ENCODE peak calls at places on chromosome 2, in ten cellular contexts. M is fibroblast of lung, O is GM23248, I is PC-3, L is K562, X is keratinocyte, D is neuronal stem cell, U is IMR-90, H is neural progenitor cell, P is osteoblast. Y is an unnamed sample.

GRCh38 chr2:238238766-238239551 is 879 bp downstream of the HES6 start:
- DNase-seq in M (peak), O (peak), I (no peak), L (peak), X (no peak), D (no peak), U (no peak), H (peak), P (peak), Y (peak)

GRCh38 chr2:188456114-188456909 is 164.6 kb downstream of the GULP1 start:
- DNase-seq in M (no peak), O (no peak), I (peak), L (no peak), X (no peak), D (no peak), U (no peak), H (peak), P (no peak), Y (no peak)

GRCh38 chr2:7905756-7906155 is 776.1 kb upstream of the ID2 start:
- DNase-seq in M (no peak), O (no peak), I (no peak), L (no peak), X (no peak), D (no peak), U (no peak), H (no peak), P (no peak), Y (no peak)

GRCh38 chr2:85506768-85507181 is 32.2 kb upstream of the MAT2A start:
- DNase-seq in M (peak), O (peak), I (no peak), L (no peak), X (no peak), D (no peak), U (peak), H (no peak), P (peak), Y (no peak)

GRCh38 chr2:109336296-109336695 is 207.3 kb downstream of the SH3RF3 start:
- DNase-seq in M (no peak), O (no peak), I (no peak), L (no peak), X (no peak), D (no peak), U (no peak), H (no peak), P (no peak), Y (no peak)

GRCh38 chr2:205370726-205371125 is 311.6 kb upstream of the NRP2 start:
- DNase-seq in M (no peak), O (no peak), I (no peak), L (no peak), X (no peak), D (no peak), U (no peak), H (no peak), P (no peak), Y (no peak)

GRCh38 chr2:191318037-191318728 is 73.0 kb downstream of the MYO1B start:
- DNase-seq in M (peak), O (peak), I (no peak), L (no peak), X (no peak), D (no peak), U (peak), H (no peak), P (peak), Y (no peak)

GRCh38 chr2:17035010-17035409 is 369.4 kb upstream of the CYRIA start:
- DNase-seq in M (peak), O (peak), I (no peak), L (no peak), X (no peak), D (no peak), U (peak), H (no peak), P (no peak), Y (no peak)

GRCh38 chr2:230913406-230913805 is 11.6 kb downstream of the GPR55 start:
- DNase-seq in M (no peak), O (peak), I (no peak), L (peak), X (no peak), D (no peak), U (no peak), H (peak), P (peak), Y (peak)

GRCh38 chr2:23009545-23010149 is 375.3 kb upstream of the KLHL29 start:
- DNase-seq in M (peak), O (peak), I (no peak), L (no peak), X (no peak), D (no peak), U (peak), H (no peak), P (no peak), Y (no peak)

GRCh38 chr2:186503827-186504606 is 18.0 kb downstream of the ZC3H15 start:
- DNase-seq in M (peak), O (peak), I (peak), L (no peak), X (no peak), D (no peak), U (peak), H (peak), P (no peak), Y (no peak)

GRCh38 chr2:118569876-118570535 is 277.4 kb downstream of the EN1 start:
- DNase-seq in M (peak), O (peak), I (no peak), L (no peak), X (no peak), D (no peak), U (no peak), H (no peak), P (no peak), Y (no peak)

GRCh38 chr2:189709761-189710160 is 35.3 kb downstream of the ANKAR start:
- DNase-seq in M (no peak), O (no peak), I (no peak), L (no peak), X (no peak), D (no peak), U (no peak), H (no peak), P (no peak), Y (no peak)

GRCh38 chr2:168196764-168197180 is 50.6 kb downstream of the STK39 start:
- DNase-seq in M (no peak), O (no peak), I (no peak), L (no peak), X (no peak), D (no peak), U (no peak), H (no peak), P (no peak), Y (no peak)

GRCh38 chr2:241777167-241777685 is 604 bp downstream of the GAL3ST2 start:
- DNase-seq in M (no peak), O (no peak), I (no peak), L (no peak), X (no peak), D (no peak), U (no peak), H (no peak), P (peak), Y (no peak)

GRCh38 chr2:85911836-85912692 is 23.3 kb upstream of the ST3GAL5 start:
- DNase-seq in M (peak), O (peak), I (peak), L (no peak), X (peak), D (no peak), U (peak), H (no peak), P (peak), Y (no peak)

GRCh38 chr2:232941912-232942595 is 71.0 kb downstream of the NGEF start:
- DNase-seq in M (no peak), O (no peak), I (no peak), L (no peak), X (no peak), D (no peak), U (no peak), H (no peak), P (no peak), Y (no peak)

GRCh38 chr2:147471126-147471525 is 373.7 kb upstream of the ACVR2A start:
- DNase-seq in M (no peak), O (no peak), I (no peak), L (no peak), X (no peak), D (no peak), U (no peak), H (no peak), P (no peak), Y (no peak)

GRCh38 chr2:16832910-16833309 is 167.3 kb upstream of the CYRIA start:
- DNase-seq in M (no peak), O (no peak), I (no peak), L (no peak), X (no peak), D (no peak), U (no peak), H (no peak), P (no peak), Y (no peak)

GRCh38 chr2:85668009-85668856 is at the start of gene SFTPB:
- DNase-seq in M (no peak), O (peak), I (no peak), L (no peak), X (no peak), D (no peak), U (peak), H (no peak), P (peak), Y (no peak)

GRCh38 chr2:170313636-170314348 is 135.8 kb downstream of the MYO3B start:
- DNase-seq in M (peak), O (peak), I (peak), L (no peak), X (no peak), D (no peak), U (no peak), H (no peak), P (peak), Y (no peak)

GRCh38 chr2:54321062-54321461 is 65.0 kb upstream of the TSPYL6 start:
- DNase-seq in M (no peak), O (no peak), I (no peak), L (no peak), X (no peak), D (no peak), U (no peak), H (no peak), P (no peak), Y (no peak)

GRCh38 chr2:188193230-188193629 is 98.4 kb upstream of the GULP1 start:
- DNase-seq in M (peak), O (no peak), I (peak), L (no peak), X (peak), D (no peak), U (peak), H (no peak), P (no peak), Y (no peak)

GRCh38 chr2:15989559-15989958 is 49.2 kb downstream of the MYCN start:
- DNase-seq in M (no peak), O (no peak), I (no peak), L (no peak), X (no peak), D (no peak), U (no peak), H (no peak), P (no peak), Y (no peak)

GRCh38 chr2:198203306-198203705 is 398.9 kb downstream of the PLCL1 start:
- DNase-seq in M (peak), O (no peak), I (no peak), L (no peak), X (no peak), D (no peak), U (no peak), H (no peak), P (no peak), Y (peak)

GRCh38 chr2:49702740-49703139 is 548.4 kb upstream of the FSHR start:
- DNase-seq in M (no peak), O (no peak), I (no peak), L (no peak), X (no peak), D (no peak), U (no peak), H (no peak), P (no peak), Y (no peak)

GRCh38 chr2:204000446-204000845 is 63.9 kb downstream of the ICOS start:
- DNase-seq in M (no peak), O (no peak), I (no peak), L (no peak), X (no peak), D (no peak), U (no peak), H (no peak), P (no peak), Y (no peak)

GRCh38 chr2:151760139-151760650 is 25.9 kb upstream of the NEB start:
- DNase-seq in M (peak), O (peak), I (no peak), L (peak), X (no peak), D (peak), U (no peak), H (peak), P (no peak), Y (no peak)

GRCh38 chr2:239285071-239285931 is 115.5 kb downstream of the HDAC4 start:
- DNase-seq in M (peak), O (peak), I (no peak), L (peak), X (no peak), D (no peak), U (no peak), H (no peak), P (peak), Y (no peak)

GRCh38 chr2:169184074-169184473 is 114.7 kb downstream of the DHRS9 start:
- DNase-seq in M (peak), O (no peak), I (peak), L (no peak), X (no peak), D (no peak), U (no peak), H (no peak), P (no peak), Y (no peak)

GRCh38 chr2:217707116-217707742 is 295.6 kb downstream of the TNS1 start:
- DNase-seq in M (peak), O (peak), I (peak), L (no peak), X (peak), D (no peak), U (peak), H (no peak), P (no peak), Y (no peak)

GRCh38 chr2:36407403-36407802 is 51.8 kb downstream of the CRIM1 start:
- DNase-seq in M (no peak), O (no peak), I (no peak), L (no peak), X (no peak), D (no peak), U (no peak), H (no peak), P (no peak), Y (no peak)

GRCh38 chr2:38723173-38723572 is 28.0 kb downstream of the SRSF7 start:
- DNase-seq in M (no peak), O (no peak), I (no peak), L (no peak), X (no peak), D (no peak), U (no peak), H (no peak), P (no peak), Y (peak)

GRCh38 chr2:201881382-201881720 is 75.0 kb downstream of the CDK15 start:
- DNase-seq in M (peak), O (peak), I (no peak), L (no peak), X (no peak), D (no peak), U (peak), H (no peak), P (no peak), Y (no peak)

GRCh38 chr2:191607101-191607500 is 70.8 kb upstream of the NABP1 start:
- DNase-seq in M (peak), O (peak), I (no peak), L (no peak), X (no peak), D (no peak), U (no peak), H (no peak), P (no peak), Y (no peak)

GRCh38 chr2:30883184-30883583 is 75.9 kb upstream of the CAPN13 start:
- DNase-seq in M (no peak), O (no peak), I (no peak), L (no peak), X (no peak), D (no peak), U (no peak), H (no peak), P (no peak), Y (no peak)

GRCh38 chr2:230589497-230590015 is 123.1 kb upstream of the CAB39 start:
- DNase-seq in M (no peak), O (no peak), I (no peak), L (no peak), X (no peak), D (no peak), U (no peak), H (no peak), P (no peak), Y (peak)

GRCh38 chr2:71615769-71616730 is 162.7 kb downstream of the DYSF start:
- DNase-seq in M (no peak), O (no peak), I (no peak), L (peak), X (no peak), D (no peak), U (no peak), H (no peak), P (peak), Y (no peak)

GRCh38 chr2:240322231-240322955 is 113.1 kb upstream of the GPC1 start:
- DNase-seq in M (peak), O (peak), I (no peak), L (no peak), X (no peak), D (no peak), U (peak), H (no peak), P (peak), Y (no peak)

GRCh38 chr2:15636972-15637785 is 45.5 kb downstream of the DDX1 start:
- DNase-seq in M (peak), O (peak), I (peak), L (peak), X (no peak), D (peak), U (peak), H (peak), P (peak), Y (peak)

GRCh38 chr2:96817882-96818281 is 1.8 kb downstream of the CNNM3 start:
- DNase-seq in M (no peak), O (no peak), I (no peak), L (no peak), X (no peak), D (no peak), U (no peak), H (no peak), P (no peak), Y (no peak)

GRCh38 chr2:96819101-96819875 is 3.2 kb downstream of the CNNM3 start:
- DNase-seq in M (no peak), O (no peak), I (no peak), L (peak), X (no peak), D (no peak), U (no peak), H (no peak), P (no peak), Y (no peak)

GRCh38 chr2:96815326-96816126 is 542 bp upstream of the CNNM3 start:
- DNase-seq in M (peak), O (peak), I (peak), L (no peak), X (no peak), D (no peak), U (peak), H (peak), P (peak), Y (peak)

GRCh38 chr2:96816127-96816835 is at the start of gene CNNM3:
- DNase-seq in M (peak), O (peak), I (peak), L (peak), X (peak), D (peak), U (peak), H (peak), P (peak), Y (peak)

GRCh38 chr2:96816836-96817702 is 1.0 kb downstream of the CNNM3 start:
- DNase-seq in M (peak), O (peak), I (peak), L (no peak), X (no peak), D (no peak), U (peak), H (peak), P (no peak), Y (no peak)
- H2AFZ ChIP-seq in M (peak), O (peak), I (peak), L (no peak), X (peak), D (peak), U (peak), H (no peak), P (peak), Y (no peak)

DNA sequence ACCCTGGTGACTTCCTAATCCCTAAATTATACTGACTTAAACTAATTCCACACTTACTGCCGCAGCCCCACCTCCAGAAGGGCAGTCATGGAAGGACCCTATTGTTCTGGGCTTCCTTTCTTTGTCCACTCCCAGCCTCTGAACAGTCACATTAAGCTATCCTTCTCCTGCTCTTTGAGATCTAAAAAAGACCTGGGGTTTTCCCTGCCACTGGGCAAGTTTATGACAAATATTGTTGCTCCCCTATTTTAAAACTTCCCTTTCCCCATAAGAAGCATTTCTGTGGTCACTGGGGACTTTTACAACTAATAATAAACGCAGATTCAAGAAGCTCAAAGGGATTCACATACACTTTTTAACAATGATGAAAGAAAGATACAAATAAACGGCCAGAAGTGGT is 47.2 kb upstream of the XPO1 start:
- DNase-seq in M (no peak), O (no peak), I (no peak), L (no peak), X (no peak), D (peak), U (no peak), H (peak), P (no peak), Y (peak)
- H2AFZ ChIP-seq in M (no peak), O (no peak), I (peak), L (peak), X (no peak), D (peak), U (peak), H (no peak), P (no peak), Y (peak)

DNA sequence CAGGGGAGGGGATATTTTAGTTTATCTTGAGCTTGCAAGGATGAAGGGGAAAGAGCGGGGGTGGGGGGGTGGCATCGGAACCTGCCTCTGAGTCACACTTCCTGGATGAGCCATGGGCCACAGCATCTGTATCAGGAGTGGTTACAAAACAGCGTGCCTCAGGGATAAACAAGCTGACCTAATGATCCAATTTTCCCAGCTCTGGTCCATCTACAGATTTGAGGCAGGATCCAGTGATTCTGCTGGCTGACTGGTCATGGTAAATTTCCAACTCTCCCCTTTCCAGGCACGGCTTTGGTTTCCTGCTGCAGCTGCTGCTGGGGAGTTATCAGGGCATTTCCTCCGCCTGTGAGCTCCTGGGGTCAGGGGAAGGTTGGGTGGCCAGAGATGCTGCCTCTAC is 4.8 kb upstream of the HPCAL1 start:
- DNase-seq in M (peak), O (peak), I (peak), L (no peak), X (peak), D (no peak), U (peak), H (no peak), P (peak), Y (no peak)
- H2AFZ ChIP-seq in M (no peak), O (no peak), I (no peak), L (peak), X (no peak), D (peak), U (peak), H (no peak), P (peak), Y (no peak)

DNA sequence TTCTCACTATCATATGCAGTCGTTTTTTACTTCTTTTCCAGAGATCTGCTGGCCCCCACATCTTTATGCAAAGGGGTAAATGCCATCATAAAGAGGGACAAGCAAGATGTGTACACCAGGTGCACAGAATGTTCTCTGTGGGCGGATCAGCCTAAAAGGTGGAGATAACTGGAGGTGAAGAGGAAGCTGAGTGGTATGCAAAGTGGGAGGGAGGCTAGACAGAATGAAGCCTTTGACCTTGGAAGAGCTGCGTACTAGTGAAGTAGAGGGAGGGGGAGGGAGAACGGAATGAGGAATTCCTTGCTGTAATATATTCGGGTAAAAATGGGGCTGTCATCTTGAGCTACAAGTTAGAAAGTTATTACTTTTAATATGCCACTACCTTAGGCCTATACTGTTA is 287.5 kb upstream of the VRK2 start:
- DNase-seq in M (no peak), O (no peak), I (no peak), L (no peak), X (no peak), D (no peak), U (no peak), H (no peak), P (no peak), Y (no peak)
- H2AFZ ChIP-seq in M (no peak), O (peak), I (peak), L (no peak), X (no peak), D (peak), U (no peak), H (no peak), P (no peak), Y (no peak)

Y was measured in MM.1S.